ENCODE peak calls at places on chromosomes 16 and 17, in six cellular contexts. I is lower lobe of right lung, A is RWPE1, M is non-pigmented ciliary epithelial cell, Q is heart right ventricle, T is anterior cingulate cortex. D is an unnamed sample.

GRCh38 chr17:28343491-28343932 is 8.0 kb downstream of the TNFAIP1 start:
- DNase-seq in I (no peak), A (no peak), M (no peak), Q (no peak), T (no peak), D (no peak)

GRCh38 chr17:5757306-5757907 is 173.1 kb upstream of the NLRP1 start:
- DNase-seq in I (no peak), A (no peak), M (no peak), Q (no peak), T (no peak), D (no peak)

GRCh38 chr17:34503804-34504203 is 75.6 kb upstream of the TMEM132E start:
- DNase-seq in I (peak), A (no peak), M (no peak), Q (peak), T (no peak), D (no peak)

GRCh38 chr17:34499576-34499975 is 79.8 kb upstream of the TMEM132E start:
- DNase-seq in I (no peak), A (peak), M (no peak), Q (no peak), T (no peak), D (peak)

GRCh38 chr17:58335779-58336455 is 7.3 kb upstream of the TSPOAP1 start:
- DNase-seq in I (peak), A (no peak), M (no peak), Q (no peak), T (no peak), D (no peak)

GRCh38 chr16:2388875-2389433 is 40.3 kb upstream of the CCNF start:
- DNase-seq in I (no peak), A (no peak), M (no peak), Q (no peak), T (no peak), D (no peak)

GRCh38 chr17:71283486-71283885 is 837.3 kb upstream of the SOX9 start:
- DNase-seq in I (no peak), A (no peak), M (no peak), Q (no peak), T (no peak), D (no peak)

GRCh38 chr17:54085934-54086333 is 263.2 kb downstream of the KIF2B start:
- DNase-seq in I (no peak), A (no peak), M (no peak), Q (no peak), T (no peak), D (no peak)

GRCh38 chr16:8727857-8728618 is 53.6 kb downstream of the ABAT start:
- DNase-seq in I (no peak), A (no peak), M (no peak), Q (no peak), T (no peak), D (no peak)

GRCh38 chr17:77426676-77427386 is 286.1 kb downstream of the SEC14L1 start:
- DNase-seq in I (no peak), A (no peak), M (no peak), Q (no peak), T (no peak), D (no peak)

GRCh38 chr17:38672788-38673713 is 1.7 kb downstream of the EPOP start:
- DNase-seq in I (no peak), A (no peak), M (no peak), Q (no peak), T (no peak), D (no peak)

GRCh38 chr16:1072526-1073261 is at the start of gene SSTR5:
- DNase-seq in I (no peak), A (no peak), M (no peak), Q (no peak), T (no peak), D (no peak)

GRCh38 chr16:6484931-6485330 is 847.7 kb upstream of the RBFOX1 start:
- DNase-seq in I (no peak), A (no peak), M (no peak), Q (no peak), T (no peak), D (no peak)

GRCh38 chr16:2008631-2009301 is 855 bp downstream of the ZNF598 start:
- DNase-seq in I (no peak), A (no peak), M (no peak), Q (no peak), T (no peak), D (no peak)

GRCh38 chr16:27408012-27408601 is 6.1 kb downstream of the IL21R start:
- DNase-seq in I (no peak), A (peak), M (no peak), Q (no peak), T (no peak), D (no peak)

GRCh38 chr16:66911112-66911511 is 7.6 kb downstream of the CDH16 start:
- DNase-seq in I (peak), A (peak), M (no peak), Q (no peak), T (no peak), D (no peak)

GRCh38 chr17:44829558-44830358 is at the start of gene GJC1:
- DNase-seq in I (no peak), A (peak), M (no peak), Q (peak), T (no peak), D (peak)

GRCh38 chr16:60203525-60204124 is 1469.5 kb upstream of the GOT2 start:
- DNase-seq in I (no peak), A (peak), M (no peak), Q (no peak), T (no peak), D (peak)

GRCh38 chr16:9297437-9298113 is 206.1 kb downstream of the HAPSTR1 start:
- DNase-seq in I (no peak), A (no peak), M (no peak), Q (peak), T (peak), D (peak)

GRCh38 chr16:48123104-48123788 is 32.5 kb downstream of the ABCC12 start:
- DNase-seq in I (no peak), A (peak), M (peak), Q (no peak), T (no peak), D (no peak)

GRCh38 chr17:82720204-82720603 is 3.7 kb downstream of the FN3KRP start:
- DNase-seq in I (no peak), A (no peak), M (no peak), Q (no peak), T (no peak), D (no peak)

GRCh38 chr16:89156740-89157645 is 14.6 kb upstream of the CDH15 start:
- DNase-seq in I (no peak), A (no peak), M (no peak), Q (no peak), T (no peak), D (no peak)

GRCh38 chr16:89063768-89064320 is 29.8 kb upstream of the ACSF3 start:
- DNase-seq in I (no peak), A (no peak), M (no peak), Q (no peak), T (no peak), D (no peak)

GRCh38 chr16:89837014-89837546 is 8.8 kb downstream of the SPIRE2 start:
- DNase-seq in I (no peak), A (no peak), M (no peak), Q (no peak), T (no peak), D (no peak)

GRCh38 chr16:3879887-3880564 is 487 bp downstream of the CREBBP start:
- DNase-seq in I (peak), A (peak), M (no peak), Q (peak), T (peak), D (peak)

GRCh38 chr17:7887038-7887481 is 1.5 kb upstream of the CHD3 start:
- DNase-seq in I (no peak), A (no peak), M (no peak), Q (no peak), T (no peak), D (no peak)

GRCh38 chr17:4232168-4232813 is 31.5 kb downstream of the ANKFY1 start:
- DNase-seq in I (no peak), A (peak), M (no peak), Q (no peak), T (no peak), D (no peak)

GRCh38 chr16:63850979-63851378 is 1270.9 kb downstream of the CDH11 start:
- DNase-seq in I (no peak), A (no peak), M (no peak), Q (no peak), T (no peak), D (no peak)

GRCh38 chr16:71491032-71491431 is 1.9 kb upstream of the ZNF19 start:
- DNase-seq in I (no peak), A (no peak), M (no peak), Q (no peak), T (no peak), D (no peak)

GRCh38 chr17:81941484-81942166 is 4.5 kb upstream of the PYCR1 start:
- DNase-seq in I (no peak), A (no peak), M (no peak), Q (peak), T (no peak), D (no peak)

GRCh38 chr17:78790552-78790951 is 8.5 kb upstream of the CYTH1 start:
- DNase-seq in I (peak), A (no peak), M (no peak), Q (no peak), T (no peak), D (no peak)

GRCh38 chr17:79071161-79071560 is 3.5 kb upstream of the ENGASE start:
- DNase-seq in I (peak), A (no peak), M (no peak), Q (no peak), T (no peak), D (no peak)